ENCODE peak calls at places on chromosomes 11 and 22, in four cellular contexts. W, G, R and Y are unnamed samples.

GRCh38 chr11:94675239-94675638 is 92.9 kb upstream of the AMOTL1 start:
- DNase-seq in W (no peak), G (peak; percentile 98), R (no peak), Y (no peak)

GRCh38 chr22:41619979-41620645 is 731 bp downstream of the DESI1 start:
- DNase-seq in W (peak; percentile 86), G (peak; percentile 20), R (peak; percentile 79), Y (peak; percentile 79)

GRCh38 chr22:27175444-27175843 is 518.1 kb downstream of the MIAT start:
- DNase-seq in W (peak; percentile 59), G (no peak), R (no peak), Y (no peak)

GRCh38 chr11:106344392-106344791 is 266.9 kb downstream of the AASDHPPT start:
- DNase-seq in W (no peak), G (no peak), R (no peak), Y (no peak)

GRCh38 chr11:70871881-70872280 is 380.5 kb downstream of the SHANK2 start:
- DNase-seq in W (no peak), G (no peak), R (no peak), Y (no peak)

GRCh38 chr22:41343300-41343699 is 38.4 kb upstream of the TEF start:
- DNase-seq in W (no peak), G (no peak), R (no peak), Y (no peak)

GRCh38 chr11:116461789-116462188 is 311.0 kb downstream of the BUD13 start:
- DNase-seq in W (peak; percentile 82), G (no peak), R (peak; percentile 82), Y (peak; percentile 48)

GRCh38 chr11:27209562-27210005 is 153.4 kb downstream of the CCDC34 start:
- DNase-seq in W (peak; percentile 56), G (peak; percentile 96), R (peak; percentile 83), Y (no peak)

GRCh38 chr11:132278801-132279574 is 908.6 kb downstream of the NTM start:
- DNase-seq in W (peak; percentile 67), G (peak; percentile 10), R (peak; percentile 86), Y (peak; percentile 52)

GRCh38 chr11:60978546-60979380 is 7.3 kb downstream of the CD6 start:
- DNase-seq in W (peak; percentile 31), G (no peak), R (no peak), Y (no peak)

GRCh38 chr11:78419327-78419726 is 1.7 kb upstream of the GAB2 start:
- DNase-seq in W (no peak), G (peak; percentile 83), R (peak; percentile 18), Y (no peak)

GRCh38 chr22:39090426-39091064 is 6.5 kb upstream of the APOBEC3H start:
- DNase-seq in W (no peak), G (peak; percentile 96), R (no peak), Y (peak; percentile 37)

GRCh38 chr11:30292545-30292944 is 30.4 kb upstream of the ARL14EP start:
- DNase-seq in W (no peak), G (no peak), R (no peak), Y (no peak)

GRCh38 chr22:36738416-36739020 is 35.0 kb upstream of the CACNG2 start:
- DNase-seq in W (peak; percentile 17), G (no peak), R (no peak), Y (peak; percentile 24)

GRCh38 chr22:42228480-42228879 is 42.0 kb downstream of the TCF20 start:
- DNase-seq in W (no peak), G (no peak), R (no peak), Y (no peak)

GRCh38 chr11:134372536-134372935 is 39.5 kb downstream of the B3GAT1 start:
- DNase-seq in W (no peak), G (no peak), R (no peak), Y (no peak)

GRCh38 chr11:78268516-78269410 is 80.0 kb downstream of the USP35 start:
- DNase-seq in W (no peak), G (no peak), R (no peak), Y (no peak)

GRCh38 chr11:90908074-90908473 is 685.2 kb upstream of the CHORDC1 start:
- DNase-seq in W (no peak), G (peak; percentile 51), R (no peak), Y (no peak)

GRCh38 chr11:96215094-96215782 is 127.8 kb downstream of the MAML2 start:
- DNase-seq in W (no peak), G (peak; percentile 44), R (no peak), Y (no peak)

GRCh38 chr11:107468596-107468995 is 11.0 kb upstream of the CWF19L2 start:
- DNase-seq in W (no peak), G (no peak), R (no peak), Y (no peak)

GRCh38 chr11:1921576-1922141 is 2.2 kb downstream of the TNNT3 start:
- DNase-seq in W (no peak), G (no peak), R (no peak), Y (peak; percentile 60)

GRCh38 chr22:46547179-46547882 is 9.9 kb upstream of the CELSR1 start:
- DNase-seq in W (peak; percentile 59), G (no peak), R (no peak), Y (peak; percentile 81)

GRCh38 chr11:94884322-94884721 is 89.0 kb downstream of the CWC15 start:
- DNase-seq in W (peak; percentile 38), G (no peak), R (no peak), Y (no peak)

GRCh38 chr22:36541831-36542391 is 12.9 kb upstream of the EIF3D start:
- DNase-seq in W (no peak), G (peak; percentile 94), R (no peak), Y (no peak)

GRCh38 chr22:36773935-36774334 is 2.0 kb downstream of the IFT27 start:
- DNase-seq in W (no peak), G (peak; percentile 66), R (peak; percentile 31), Y (peak; percentile 41)

GRCh38 chr11:86809561-86809960 is 9.2 kb downstream of the PRSS23 start:
- DNase-seq in W (no peak), G (no peak), R (no peak), Y (no peak)

GRCh38 chr11:64620286-64620962 is 29.4 kb downstream of the SLC22A12 start:
- DNase-seq in W (no peak), G (no peak), R (no peak), Y (peak; percentile 49)

GRCh38 chr11:65791719-65792213 is 4.9 kb downstream of the OVOL1 start:
- DNase-seq in W (no peak), G (peak; percentile 77), R (no peak), Y (peak; percentile 50)

GRCh38 chr22:17347724-17348123 is 21.5 kb upstream of the CECR2 start:
- DNase-seq in W (no peak), G (no peak), R (no peak), Y (no peak)

GRCh38 chr11:130839950-130840666 is 76.2 kb downstream of the SNX19 start:
- DNase-seq in W (no peak), G (no peak), R (no peak), Y (no peak)

GRCh38 chr11:108960498-108960897 is 295.6 kb downstream of the DDX10 start:
- DNase-seq in W (peak; percentile 78), G (peak; percentile 19), R (peak; percentile 76), Y (peak; percentile 19)

GRCh38 chr11:69588270-69588669 is 52.7 kb upstream of the CCND1 start:
- DNase-seq in W (no peak), G (peak; percentile 85), R (no peak), Y (no peak)

GRCh38 chr22:22912722-22913253 is 25.2 kb downstream of the IGLL5 start:
- DNase-seq in W (no peak), G (no peak), R (no peak), Y (no peak)

GRCh38 chr11:10304495-10305261 is at the start of gene ADM:
- DNase-seq in W (peak; percentile 96), G (peak; percentile 94), R (peak; percentile 98), Y (peak; percentile 95)

GRCh38 chr11:75823415-75823814 is 8.4 kb downstream of the UVRAG start:
- DNase-seq in W (no peak), G (no peak), R (no peak), Y (no peak)

GRCh38 chr11:75821202-75821601 is 6.2 kb downstream of the UVRAG start:
- DNase-seq in W (no peak), G (no peak), R (no peak), Y (no peak)

GRCh38 chr11:75827562-75827961 is 12.6 kb downstream of the UVRAG start:
- DNase-seq in W (no peak), G (no peak), R (no peak), Y (no peak)

GRCh38 chr11:75831915-75832502 is 17.0 kb downstream of the UVRAG start:
- DNase-seq in W (no peak), G (no peak), R (no peak), Y (no peak)

DNA sequence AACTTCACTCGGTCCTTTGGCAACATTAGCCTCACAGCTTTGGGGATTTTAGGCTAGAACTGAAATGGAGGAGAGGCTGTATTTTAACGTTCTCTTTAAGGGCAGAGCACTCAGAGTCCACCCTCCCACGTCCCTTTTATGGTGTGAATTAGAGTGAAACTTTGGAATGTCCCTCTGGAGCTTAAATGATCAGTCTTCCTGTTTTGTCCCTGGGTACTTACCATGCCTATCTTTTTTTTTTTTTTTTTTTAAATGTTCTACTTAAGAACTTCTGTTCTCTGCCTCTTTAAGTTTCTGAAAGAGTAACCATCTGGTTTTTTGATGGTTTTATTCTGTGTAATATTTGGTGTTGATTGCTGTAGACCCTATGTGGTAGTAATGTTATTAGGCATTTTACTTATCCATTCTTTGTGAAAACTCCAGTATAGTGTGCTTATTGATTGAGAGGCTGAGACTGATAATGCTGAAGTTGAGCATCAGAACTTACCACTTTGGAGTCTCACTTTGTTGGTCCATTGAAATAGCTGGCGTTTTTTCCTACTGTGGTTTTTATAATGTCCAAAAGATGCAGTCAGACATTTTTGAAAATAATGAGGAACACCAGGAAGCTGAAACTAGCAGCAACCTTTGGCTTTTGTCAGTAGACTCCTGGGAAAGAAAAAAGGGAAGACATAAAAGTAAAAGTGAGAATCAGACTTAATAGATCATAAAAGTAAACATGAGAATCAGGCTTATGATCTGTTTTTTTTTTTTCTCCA is 11.6 kb downstream of the UVRAG start:
- DNase-seq in W (no peak), G (no peak), R (peak; percentile 37), Y (no peak)
- H3K4me3 ChIP-seq in W (no peak overlapping the region), G (no peak overlapping the region), R (no peak overlapping the region), Y (no peak overlapping the region)

GRCh38 chr11:72823105-72823804 is 9.0 kb downstream of the ATG16L2 start:
- DNase-seq in W (no peak), G (peak; percentile 2), R (no peak), Y (no peak)

GRCh38 chr11:72824020-72824419 is 9.8 kb downstream of the ATG16L2 start:
- DNase-seq in W (no peak), G (no peak), R (no peak), Y (no peak)

GRCh38 chr11:72820439-72821139 is 6.4 kb downstream of the ATG16L2 start:
- DNase-seq in W (no peak), G (no peak), R (no peak), Y (peak; percentile 33)

GRCh38 chr11:72821221-72821919 is 7.2 kb downstream of the ATG16L2 start:
- DNase-seq in W (peak; percentile 74), G (no peak), R (no peak), Y (no peak)

GRCh38 chr11:72821920-72822799 is 7.9 kb downstream of the ATG16L2 start:
- DNase-seq in W (peak; percentile 98), G (peak; percentile 95), R (peak; percentile 94), Y (peak; percentile 100)
- H3K4me3 ChIP-seq in W (peak overlapping the region; percentile 76), G (peak overlapping the region; percentile 61), R (peak overlapping the region; percentile 27), Y (peak overlapping the region; percentile 73)

GRCh38 chr11:2996976-2997375 is 4.8 kb upstream of the NAP1L4 start:
- DNase-seq in W (no peak), G (no peak), R (peak; percentile 18), Y (peak; percentile 50)
- H3K4me3 ChIP-seq in W (no peak overlapping the region), G (no peak overlapping the region), R (no peak overlapping the region), Y (no peak overlapping the region)

DNA sequence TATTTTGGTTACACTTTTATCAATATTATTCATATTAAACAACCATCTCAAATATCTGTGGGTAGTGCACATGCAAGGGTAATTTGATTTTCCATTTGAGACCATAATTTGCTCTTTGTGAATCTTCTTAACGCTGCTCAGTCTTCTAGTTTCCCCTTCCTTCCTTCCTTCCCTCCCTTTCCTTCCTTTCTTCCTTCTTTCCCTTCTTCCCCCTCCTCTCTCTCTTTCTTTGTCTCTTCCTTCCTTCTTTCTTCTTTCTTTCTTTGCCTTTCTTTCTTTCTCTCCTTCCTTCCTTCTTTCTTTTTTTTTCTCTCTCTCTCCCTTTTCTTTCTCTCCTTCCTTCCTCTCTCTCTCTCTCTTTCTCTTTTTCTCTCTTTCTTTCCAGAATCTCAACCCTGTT is 4.1 kb upstream of the RNF26 start:
- DNase-seq in W (no peak), G (no peak), R (no peak), Y (no peak)
- H3K4me3 ChIP-seq in W (no peak overlapping the region), G (no peak overlapping the region), R (no peak overlapping the region), Y (no peak overlapping the region)